ENCODE peak calls at places on chromosome 14, in ten cellular contexts. T is anterior cingulate cortex; D is sigmoid colon; U is fibroblast of pulmonary artery; S is ecto neural progenitor cell; B is NCI-H524; W is astrocyte of the cerebellum; M is posterior vena cava; N is activated T-helper 2 cell treated with anti-CD3 and anti-CD28 coated beads, Interferon-gamma antibody, Interleukin-2, Interleukin-4, amounts not matched to agents 10 μg/mL and 5 μg/mL and 100 μg/mL, durations not matched to agents 14 hours and 24 hours and 36 hours; G is upper lobe of right lung. Q is an unnamed sample.

GRCh38 chr14:92409069-92409468 is 86.1 kb downstream of the SLC24A4 start:
- DNase-seq in S (no peak), N (no peak), M (no peak), T (no peak), U (peak), D (peak), B (no peak), W (no peak), G (no peak), Q (no peak)

GRCh38 chr14:26808407-26808806 is 210.6 kb upstream of the NOVA1 start:
- DNase-seq in D (no peak), G (no peak), M (no peak), T (no peak), B (no peak), N (no peak), W (no peak), S (no peak), U (peak), Q (no peak)

GRCh38 chr14:104451474-104451873 is 128.1 kb upstream of the C14orf180 start:
- DNase-seq in N (no peak), S (no peak), W (no peak), T (no peak), M (no peak), G (no peak), B (no peak), D (no peak), U (no peak), Q (no peak)

GRCh38 chr14:68544150-68544892 is 248.5 kb downstream of the ZFP36L1 start:
- DNase-seq in T (no peak), W (peak), B (no peak), D (peak), N (no peak), U (peak), M (peak), G (no peak), S (peak), Q (no peak)

GRCh38 chr14:93536945-93537344 is 106.2 kb downstream of the UNC79 start:
- DNase-seq in T (no peak), G (no peak), W (no peak), S (no peak), B (peak), M (no peak), D (no peak), U (peak), N (no peak), Q (peak)

GRCh38 chr14:43338713-43339112 is 1168.4 kb downstream of the FSCB start:
- DNase-seq in S (no peak), G (no peak), N (no peak), W (no peak), T (no peak), D (no peak), B (no peak), U (no peak), M (no peak), Q (no peak)

GRCh38 chr14:60214415-60215126 is 34.5 kb upstream of the PPM1A start:
- DNase-seq in T (no peak), S (no peak), W (no peak), U (no peak), B (no peak), M (no peak), G (no peak), N (no peak), D (no peak), Q (no peak)

GRCh38 chr14:43674273-43674672 is 832.8 kb downstream of the FSCB start:
- DNase-seq in D (no peak), N (no peak), T (no peak), S (no peak), U (no peak), B (no peak), M (no peak), G (no peak), W (no peak), Q (no peak)

GRCh38 chr14:50082784-50083466 is 33.4 kb downstream of the VCPKMT start:
- DNase-seq in W (no peak), U (no peak), G (peak), B (no peak), S (no peak), D (no peak), N (peak), M (no peak), T (no peak), Q (no peak)

GRCh38 chr14:63277784-63278183 is 41.0 kb downstream of the GPHB5 start:
- DNase-seq in N (no peak), T (no peak), W (no peak), D (no peak), B (no peak), M (no peak), G (no peak), U (no peak), S (no peak), Q (no peak)

GRCh38 chr14:91308337-91308736 is 63.8 kb upstream of the GPR68 start:
- DNase-seq in N (no peak), D (no peak), U (peak), T (no peak), M (no peak), G (no peak), B (no peak), S (no peak), W (no peak), Q (no peak)

GRCh38 chr14:24238123-24238522 is 4.3 kb downstream of the TINF2 start:
- DNase-seq in G (no peak), M (no peak), W (no peak), U (no peak), B (no peak), S (no peak), N (no peak), D (no peak), T (no peak), Q (no peak)

GRCh38 chr14:25841226-25841625 is 756.6 kb downstream of the NOVA1 start:
- DNase-seq in T (no peak), G (no peak), D (no peak), W (no peak), B (no peak), N (no peak), S (no peak), U (no peak), M (no peak), Q (no peak)

GRCh38 chr14:31934767-31935266 is 142.3 kb upstream of the ARHGAP5 start:
- DNase-seq in T (no peak), G (no peak), W (no peak), D (no peak), N (no peak), B (peak), M (no peak), S (no peak), U (peak), Q (no peak)

GRCh38 chr14:49853572-49854375 is 1.2 kb upstream of the NEMF start:
- DNase-seq in G (peak), U (peak), N (peak), S (peak), T (peak), W (peak), B (peak), M (peak), D (peak), Q (peak)

GRCh38 chr14:38758661-38759060 is 344.4 kb downstream of the SEC23A start:
- DNase-seq in S (no peak), T (no peak), D (no peak), M (no peak), W (no peak), U (no peak), N (no peak), G (no peak), B (no peak), Q (no peak)

GRCh38 chr14:101255765-101256125 is 305.6 kb upstream of the DIO3 start:
- DNase-seq in B (no peak), M (no peak), W (no peak), T (no peak), S (no peak), G (no peak), D (no peak), N (no peak), U (no peak), Q (no peak)

GRCh38 chr14:91573894-91574837 is 64.1 kb upstream of the PPP4R3A start:
- DNase-seq in T (peak), M (peak), W (peak), D (peak), N (peak), S (peak), G (peak), B (peak), U (peak), Q (no peak)

GRCh38 chr14:69133206-69134125 is 19.5 kb downstream of the DCAF5 start:
- DNase-seq in M (no peak), S (no peak), U (peak), T (no peak), D (no peak), N (no peak), G (no peak), B (peak), W (no peak), Q (peak)

GRCh38 chr14:22106700-22107697 is 433.4 kb upstream of the OR4E1 start:
- DNase-seq in W (no peak), N (no peak), M (no peak), T (no peak), G (no peak), S (no peak), B (no peak), D (no peak), U (no peak), Q (no peak)

GRCh38 chr14:61704554-61704953 is 9.2 kb downstream of the HIF1A start:
- DNase-seq in S (no peak), T (no peak), B (no peak), W (no peak), U (peak), N (no peak), D (no peak), G (no peak), M (no peak), Q (no peak)

GRCh38 chr14:66038214-66038977 is 447.8 kb upstream of the CCDC196 start:
- DNase-seq in M (no peak), N (no peak), T (no peak), W (no peak), B (no peak), G (no peak), S (no peak), D (peak), U (peak), Q (peak)

GRCh38 chr14:34926552-34926951 is 51.4 kb upstream of the BAZ1A start:
- DNase-seq in S (no peak), M (no peak), U (peak), D (no peak), B (no peak), G (no peak), N (no peak), T (no peak), W (no peak), Q (no peak)

GRCh38 chr14:51431741-51432140 is 191.7 kb downstream of the TMX1 start:
- DNase-seq in M (no peak), B (no peak), U (no peak), N (no peak), G (no peak), S (no peak), W (no peak), T (no peak), D (no peak), Q (no peak)

GRCh38 chr14:104794099-104794498 is 1.4 kb downstream of the AKT1 start:
- DNase-seq in T (no peak), G (peak), W (peak), B (no peak), N (no peak), S (peak), M (no peak), D (no peak), U (peak), Q (peak)

GRCh38 chr14:74048291-74048690 is 29.1 kb downstream of the BBOF1 start:
- DNase-seq in N (no peak), W (no peak), S (no peak), B (no peak), T (no peak), D (no peak), U (no peak), M (no peak), G (no peak), Q (no peak)

GRCh38 chr14:90381999-90382451 is 14.8 kb upstream of the CALM1 start:
- DNase-seq in M (no peak), G (peak), N (no peak), W (no peak), B (peak), D (peak), S (no peak), U (no peak), T (no peak), Q (no peak)

GRCh38 chr14:88823968-88824313 is 510 bp upstream of the TTC8 start:
- DNase-seq in M (no peak), T (no peak), D (no peak), S (no peak), W (no peak), U (no peak), N (no peak), B (no peak), G (no peak), Q (no peak)

GRCh38 chr14:51308872-51309271 is 68.8 kb downstream of the TMX1 start:
- DNase-seq in D (no peak), S (no peak), W (no peak), G (no peak), N (no peak), T (no peak), M (no peak), U (no peak), B (no peak), Q (no peak)

GRCh38 chr14:22978873-22979671 is 3.3 kb downstream of the AJUBA start:
- DNase-seq in G (no peak), W (no peak), U (no peak), D (no peak), B (no peak), T (no peak), M (peak), N (no peak), S (no peak), Q (no peak)

GRCh38 chr14:59098377-59098776 is 90.1 kb upstream of the DAAM1 start:
- DNase-seq in M (no peak), U (peak), W (no peak), S (no peak), N (no peak), D (no peak), B (no peak), G (no peak), T (no peak), Q (no peak)

GRCh38 chr14:100386121-100386520 is 63.0 kb downstream of the SLC25A47 start:
- DNase-seq in W (no peak), S (no peak), B (no peak), G (no peak), N (no peak), D (no peak), U (peak), M (no peak), T (no peak), Q (no peak)

GRCh38 chr14:68361231-68361630 is 431.6 kb downstream of the ZFP36L1 start:
- DNase-seq in W (peak), N (no peak), M (no peak), G (no peak), S (no peak), T (no peak), D (no peak), U (peak), B (no peak), Q (no peak)

GRCh38 chr14:69873877-69874780 is 5.1 kb upstream of the SMOC1 start:
- DNase-seq in T (no peak), M (no peak), W (peak), B (no peak), S (no peak), N (no peak), G (no peak), D (no peak), U (peak), Q (no peak)

GRCh38 chr14:61101803-61102548 is 120.9 kb downstream of the SLC38A6 start:
- DNase-seq in N (no peak), S (no peak), U (peak), B (no peak), W (no peak), D (no peak), M (no peak), G (no peak), T (no peak), Q (peak)

GRCh38 chr14:61517861-61518802 is 177.2 kb upstream of the HIF1A start:
- DNase-seq in B (no peak), M (no peak), N (no peak), S (no peak), T (no peak), D (no peak), G (no peak), W (no peak), U (no peak), Q (no peak)

GRCh38 chr14:30058401-30058800 is 130.8 kb upstream of the PRKD1 start:
- DNase-seq in G (no peak), S (no peak), D (no peak), N (no peak), B (no peak), T (no peak), M (no peak), U (peak), W (no peak), Q (no peak)

GRCh38 chr14:95871531-95871930 is 5.1 kb upstream of the TUNAR start:
- DNase-seq in S (no peak), N (no peak), W (no peak), M (no peak), G (no peak), T (no peak), U (no peak), B (no peak), D (no peak), Q (no peak)

Q was measured in AML-193.